ENCODE peak calls at places on chromosomes 16 and 17, in five cellular contexts. W is stomach, S is endothelial cell of umbilical vein, X is heart left ventricle, I is adrenal gland. V is an unnamed sample.

GRCh38 chr16:84117482-84117843 is 721 bp upstream of the MBTPS1 start:
- DNase-seq in I (no peak), W (no peak), S (peak), X (no peak), V (no peak)

GRCh38 chr16:74837056-74837455 is 62.4 kb upstream of the FA2H start:
- DNase-seq in I (no peak), X (no peak), W (no peak), S (peak), V (no peak)

GRCh38 chr17:82213251-82214011 is 789 bp upstream of the CCDC57 start:
- DNase-seq in S (peak), X (peak), I (no peak), W (no peak), V (no peak)

GRCh38 chr16:1430759-1431496 is at the start of gene PERCC1:
- DNase-seq in I (no peak), X (peak), S (no peak), W (peak), V (no peak)

GRCh38 chr17:51869387-51869786 is 289.1 kb downstream of the CA10 start:
- DNase-seq in W (no peak), S (no peak), X (no peak), I (no peak), V (no peak)

GRCh38 chr16:67594956-67595355 is 32.6 kb downstream of the CTCF start:
- DNase-seq in X (no peak), I (no peak), S (peak), W (no peak), V (peak)

GRCh38 chr17:81295678-81296381 is 723 bp upstream of the SLC38A10 start:
- DNase-seq in S (peak), I (peak), W (peak), X (no peak), V (no peak)

GRCh38 chr16:81517630-81518438 is 73.2 kb downstream of the CMIP start:
- DNase-seq in X (no peak), I (no peak), S (peak), W (no peak), V (no peak)

GRCh38 chr16:83475108-83475507 is 332.7 kb upstream of the HSBP1 start:
- DNase-seq in W (no peak), X (no peak), I (no peak), S (no peak), V (no peak)

GRCh38 chr17:51706098-51706497 is 445.8 kb downstream of the UTP18 start:
- DNase-seq in S (no peak), I (no peak), X (no peak), W (no peak), V (no peak)

GRCh38 chr17:28119049-28119448 is 76.6 kb downstream of the NLK start:
- DNase-seq in W (no peak), X (no peak), S (no peak), I (no peak), V (no peak)

GRCh38 chr17:19020016-19020415 is 15.5 kb upstream of the FAM83G start:
- DNase-seq in I (no peak), W (no peak), X (peak), S (no peak), V (no peak)

GRCh38 chr16:58032710-58033293 is 7.2 kb downstream of the MMP15 start:
- DNase-seq in S (no peak), I (peak), W (peak), X (peak), V (no peak)

GRCh38 chr17:72192409-72193192 is 71.8 kb downstream of the SOX9 start:
- DNase-seq in W (no peak), I (peak), X (no peak), S (no peak), V (no peak)

GRCh38 chr16:82263456-82264159 is 93.6 kb upstream of the MPHOSPH6 start:
- DNase-seq in X (no peak), W (peak), S (peak), I (peak), V (peak)

DNA sequence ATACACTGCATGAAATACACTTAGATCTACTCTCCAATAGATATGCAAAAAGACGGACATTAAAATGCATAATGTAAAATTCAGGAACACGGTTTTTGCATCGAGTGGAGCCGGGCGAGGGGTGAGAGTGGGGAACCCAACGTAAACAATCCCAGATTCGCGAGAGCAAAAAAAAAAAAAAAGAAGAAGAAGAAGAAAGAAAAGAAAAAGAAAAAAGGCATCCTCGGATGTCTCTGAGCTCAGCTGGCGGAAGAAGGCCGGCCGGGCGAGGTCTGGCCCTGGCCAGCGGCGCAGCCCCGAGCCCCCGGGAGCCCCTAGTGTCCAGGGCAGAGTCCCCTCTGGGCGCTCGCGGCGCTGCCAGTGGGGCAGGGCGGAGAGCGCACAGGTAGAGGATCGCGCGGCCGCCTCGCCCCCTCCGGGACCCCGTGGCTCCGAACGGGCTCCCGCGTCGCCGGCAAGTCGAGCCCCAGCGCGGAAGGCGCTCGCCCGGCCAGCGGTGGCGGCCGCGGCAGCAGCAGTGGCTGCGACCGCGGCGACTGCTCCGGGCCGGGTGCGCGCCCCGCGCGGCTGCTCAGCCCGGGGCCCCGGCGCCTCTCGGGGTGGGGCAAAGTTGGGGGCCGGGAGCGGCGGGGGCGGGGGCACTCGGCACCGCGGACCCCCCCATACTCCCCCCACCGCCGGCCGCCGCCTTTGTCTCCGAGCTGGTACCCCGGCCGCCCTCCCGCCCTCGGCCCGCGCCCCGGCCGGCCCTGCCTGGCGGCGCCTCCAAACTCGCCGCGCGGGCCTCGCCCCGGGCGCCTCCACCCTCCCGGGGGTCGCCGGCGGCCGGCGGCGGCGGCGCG is 9.7 kb upstream of the ZFHX3 start:
- DNase-seq in W (no peak), I (no peak), X (no peak), S (peak), V (no peak)
- TF ChIP-seq CTCF in W (no peak), I (peak), X (no peak), S (peak), V (peak)

GRCh38 chr17:17812211-17813054 is 24.4 kb downstream of the SREBF1 start:
- DNase-seq in S (peak), X (peak), W (peak), I (peak), V (peak)
- TF ChIP-seq POLR2A in S (no peak), X (no peak), W (no peak), I (peak), V (no peak)

GRCh38 chr16:85448557-85449194 is 164.4 kb upstream of the GSE1 start:
- DNase-seq in S (no peak), W (peak), I (no peak), X (no peak), V (no peak)

GRCh38 chr16:85447657-85448313 is 165.3 kb upstream of the GSE1 start:
- DNase-seq in I (no peak), W (no peak), S (no peak), X (no peak), V (no peak)

GRCh38 chr16:85449885-85450245 is 163.3 kb upstream of the GSE1 start:
- DNase-seq in I (no peak), S (no peak), X (no peak), W (no peak), V (no peak)

GRCh38 chr16:85446846-85447656 is 166.1 kb upstream of the GSE1 start:
- DNase-seq in S (no peak), I (no peak), W (peak), X (no peak), V (peak)

GRCh38 chr16:85449195-85449884 is 163.8 kb upstream of the GSE1 start:
- DNase-seq in S (no peak), X (no peak), I (no peak), W (peak), V (no peak)
- TF ChIP-seq CTCF in S (no peak), X (no peak), I (no peak), W (no peak), V (no peak)

DNA sequence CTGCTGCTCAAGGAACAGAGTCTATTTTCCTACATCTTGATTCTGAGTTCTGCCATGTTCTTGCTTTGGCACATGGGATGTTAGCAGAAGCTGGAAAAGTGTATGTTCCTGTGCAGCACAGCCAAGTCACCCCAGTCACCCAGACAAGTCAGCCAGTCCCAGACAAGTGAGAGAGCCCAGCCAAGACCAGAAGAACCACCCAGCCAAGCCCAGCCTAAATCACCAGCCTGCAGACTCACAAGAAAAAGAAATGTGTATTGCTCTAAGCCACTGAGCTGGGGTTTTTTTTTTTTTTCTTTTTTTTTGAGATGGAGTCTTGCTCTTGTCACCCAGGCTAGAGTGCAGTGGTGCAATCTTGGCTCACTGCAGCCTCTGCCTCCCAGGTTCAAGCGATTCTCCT is 141.3 kb upstream of the CDC42EP4 start:
- DNase-seq in X (no peak), W (no peak), S (no peak), I (no peak), V (no peak)
- TF ChIP-seq POLR2A in X (no peak), W (no peak), S (no peak), I (no peak), V (no peak)

DNA sequence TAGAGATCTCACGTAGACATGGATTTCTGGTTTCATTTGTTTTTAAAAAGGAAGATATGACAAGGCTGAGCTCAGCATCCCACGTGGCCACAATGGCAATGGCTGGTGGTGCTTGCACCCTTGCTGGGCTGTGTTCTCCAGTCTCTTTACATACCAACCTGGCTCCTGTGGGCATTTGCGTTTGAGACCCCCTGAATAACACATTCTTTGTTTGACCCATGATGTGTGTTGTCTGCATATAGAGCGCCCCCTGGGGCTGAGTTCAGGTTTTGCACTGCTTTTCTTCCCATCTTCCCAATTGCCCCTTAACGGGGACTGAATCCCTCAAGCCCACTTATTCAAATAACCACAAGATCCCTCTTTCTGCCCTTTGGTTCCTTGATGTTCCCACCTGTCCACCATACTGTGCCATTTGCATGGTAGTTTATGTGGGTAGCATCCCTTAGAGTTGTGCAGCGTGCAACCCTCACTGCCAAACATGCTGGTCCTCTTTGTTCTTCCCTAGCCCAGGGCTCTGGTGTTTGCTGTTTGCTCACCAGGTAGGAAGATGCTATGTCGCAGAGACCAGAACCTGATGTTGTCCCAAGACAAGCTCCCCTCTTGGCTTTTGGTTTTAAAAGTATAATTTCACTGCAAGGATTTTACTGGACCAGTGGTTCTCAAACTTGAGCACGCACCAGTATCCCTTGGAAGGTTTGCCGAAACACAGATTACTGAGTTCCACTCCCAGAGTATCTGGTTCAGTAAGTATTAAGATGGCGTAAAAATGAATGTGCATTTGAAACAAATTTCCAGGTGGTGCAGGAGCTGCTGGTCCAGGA is 38.5 kb upstream of the NKD1 start:
- DNase-seq in W (peak), I (no peak), X (no peak), S (peak), V (no peak)
- TF ChIP-seq CTCF in W (peak), I (no peak), X (peak), S (peak), V (no peak)

DNA sequence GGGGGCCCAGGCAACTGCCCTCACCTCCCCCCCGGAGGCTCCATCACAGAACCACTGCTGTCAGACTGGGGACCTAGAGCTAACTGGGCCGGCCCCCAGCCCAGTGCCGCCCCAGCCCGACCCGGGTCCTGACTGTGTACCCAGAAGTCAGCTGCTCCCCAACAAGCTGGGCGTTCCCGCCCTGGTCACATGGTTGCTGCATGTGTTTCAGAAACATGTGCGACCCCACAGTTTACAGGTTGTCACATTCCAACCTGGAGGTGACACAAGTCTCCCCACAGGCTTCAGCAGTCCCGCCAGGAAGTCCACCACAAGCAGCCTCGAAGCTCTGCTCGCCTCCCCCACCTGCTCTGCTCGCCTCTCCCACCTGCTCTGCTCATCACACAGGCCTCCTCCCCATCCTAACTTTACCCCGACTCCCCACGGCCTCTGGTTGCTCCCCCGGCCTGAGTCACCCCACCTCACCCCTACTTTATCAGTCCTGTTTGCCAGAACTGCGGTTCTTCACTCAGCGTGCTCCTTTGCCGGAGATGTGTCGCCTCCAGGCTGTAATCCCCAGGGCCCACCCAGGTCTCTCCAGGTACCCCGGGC is 968 bp downstream of the MRPL28 start:
- DNase-seq in W (no peak), X (peak), S (no peak), I (no peak), V (no peak)
- TF ChIP-seq POLR2A in W (no peak), X (no peak), S (no peak), I (no peak), V (no peak)

GRCh38 chr17:7435676-7436555 is 681 bp downstream of the TMEM102 start:
- DNase-seq in I (peak), W (peak), S (peak), X (no peak), V (peak)

GRCh38 chr17:7436556-7437368 is 1.5 kb downstream of the TMEM102 start:
- DNase-seq in S (peak), X (peak), I (peak), W (peak), V (peak)

GRCh38 chr17:7438050-7438614 is 1.2 kb upstream of the FGF11 start:
- DNase-seq in S (peak), I (peak), W (peak), X (peak), V (peak)

GRCh38 chr17:7438656-7439460 is 454 bp upstream of the FGF11 start:
- DNase-seq in X (no peak), W (no peak), S (no peak), I (no peak), V (no peak)

GRCh38 chr17:7437369-7437863 is 1.9 kb upstream of the FGF11 start:
- DNase-seq in I (peak), S (no peak), X (no peak), W (no peak), V (no peak)
- TF ChIP-seq CTCF in I (no peak), S (no peak), X (no peak), W (no peak), V (no peak)

GRCh38 chr16:13938480-13938879 is 18.5 kb downstream of the ERCC4 start:
- DNase-seq in S (no peak), I (no peak), W (no peak), X (no peak), V (no peak)

GRCh38 chr16:13936596-13937081 is 16.7 kb downstream of the ERCC4 start:
- DNase-seq in W (no peak), S (no peak), X (no peak), I (peak), V (peak)

GRCh38 chr16:13939821-13940220 is 19.9 kb downstream of the ERCC4 start:
- DNase-seq in S (no peak), X (no peak), W (no peak), I (no peak), V (no peak)

GRCh38 chr16:13937411-13937810 is 17.5 kb downstream of the ERCC4 start:
- DNase-seq in S (no peak), I (no peak), W (no peak), X (no peak), V (no peak)

DNA sequence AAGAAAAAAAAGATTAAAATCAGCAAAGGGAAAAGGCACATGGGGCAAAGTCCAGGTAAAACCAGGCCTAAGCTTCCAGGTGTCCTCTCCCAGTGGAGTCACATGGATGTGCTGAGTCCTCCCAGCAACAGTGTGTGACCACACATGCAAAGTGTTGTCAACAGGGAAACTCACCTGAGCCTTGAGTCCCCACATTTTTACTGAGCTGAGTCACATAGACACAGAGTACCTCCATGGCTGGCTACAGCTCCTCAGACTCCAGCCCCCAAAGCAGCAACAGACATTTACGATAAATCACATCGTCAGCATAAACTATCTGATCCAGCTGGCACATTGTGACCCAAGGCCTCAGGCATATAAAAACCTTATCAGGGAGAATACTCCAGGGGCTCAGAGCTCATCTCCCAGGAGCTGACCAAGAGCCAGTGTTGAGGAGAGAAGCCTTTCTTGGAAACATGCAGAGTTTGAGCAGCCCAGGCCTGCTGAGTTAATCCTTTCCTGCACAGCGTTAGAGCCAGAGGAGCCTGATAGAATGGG is 20.5 kb downstream of the ERCC4 start:
- DNase-seq in W (no peak), X (no peak), I (no peak), S (no peak), V (no peak)
- TF ChIP-seq POLR2A in W (no peak), X (no peak), I (no peak), S (no peak), V (no peak)

GRCh38 chr16:27168790-27169189 is 34.5 kb upstream of the KDM8 start:
- DNase-seq in I (no peak), X (no peak), S (no peak), W (no peak), V (no peak)

GRCh38 chr16:27171584-27171983 is 31.7 kb upstream of the KDM8 start:
- DNase-seq in W (no peak), S (no peak), I (no peak), X (no peak), V (no peak)

GRCh38 chr16:27174007-27174406 is 29.3 kb upstream of the KDM8 start:
- DNase-seq in I (no peak), S (no peak), X (no peak), W (no peak), V (no peak)

GRCh38 chr16:27174798-27175197 is 28.5 kb upstream of the KDM8 start:
- DNase-seq in I (no peak), X (no peak), W (no peak), S (no peak), V (no peak)

GRCh38 chr16:27169511-27170071 is 33.7 kb upstream of the KDM8 start:
- DNase-seq in S (peak), I (no peak), X (no peak), W (peak), V (no peak)
- TF ChIP-seq CTCF in S (peak), I (no peak), X (no peak), W (no peak), V (no peak)

GRCh38 chr17:2047590-2047989 is 5.8 kb downstream of the OVCA2 start:
- DNase-seq in W (no peak), I (no peak), S (no peak), X (no peak), V (no peak)

GRCh38 chr17:2050871-2051387 is 4.0 kb upstream of the HIC1 start:
- DNase-seq in I (no peak), W (peak), X (no peak), S (no peak), V (no peak)

GRCh38 chr17:2050246-2050866 is 4.5 kb upstream of the HIC1 start:
- DNase-seq in S (peak), X (peak), I (peak), W (peak), V (peak)

GRCh38 chr17:2048805-2049204 is 6.1 kb upstream of the HIC1 start:
- DNase-seq in I (no peak), W (no peak), S (no peak), X (no peak), V (no peak)

GRCh38 chr17:2049333-2050245 is 5.3 kb upstream of the HIC1 start:
- DNase-seq in I (peak), W (peak), S (peak), X (peak), V (peak)
- TF ChIP-seq POLR2A in I (no peak), W (no peak), S (no peak), X (no peak), V (no peak)

V was measured in gastrocnemius medialis.